ENCODE peak calls at places on chromosomes 6 and 20, in six cellular contexts. T is Right ventricle myocardium superior; Y is activated CD4-positive, CD25-positive, alpha-beta regulatory T cell treated with anti-CD3 and anti-CD28 coated beads, Interleukin-2, amount 50 U/mL, for 72 hours; Z is hepatic stellate cell; U is SHP77; H is Caki2. E is an unnamed sample.

GRCh38 chr6:32967151-32968091 is 973 bp upstream of the BRD2 start:
- DNase-seq in T (no peak), Y (no peak), Z (no peak), U (peak), H (peak), E (no peak)

GRCh38 chr20:58555078-58555765 is 40.0 kb upstream of the APCDD1L start:
- DNase-seq in T (no peak), U (no peak), Y (no peak), H (peak), Z (peak), E (peak)

GRCh38 chr20:38181971-38182370 is 16.9 kb upstream of the TGM2 start:
- DNase-seq in T (no peak), Y (no peak), U (no peak), Z (no peak), H (no peak), E (no peak)

GRCh38 chr6:63636516-63636968 is 940 bp downstream of the PHF3 start:
- DNase-seq in T (peak), Y (peak), U (peak), Z (peak), H (peak), E (peak)

GRCh38 chr6:47701374-47701773 is 3.0 kb downstream of the ADGRF4 start:
- DNase-seq in H (peak), T (no peak), U (no peak), Z (no peak), Y (no peak), E (no peak)

GRCh38 chr6:133764011-133764812 is 124.7 kb upstream of the TCF21 start:
- DNase-seq in T (no peak), H (no peak), U (no peak), Z (peak), Y (no peak), E (peak)

GRCh38 chr20:37443596-37443995 is 77.5 kb upstream of the NNAT start:
- DNase-seq in H (no peak), Y (peak), T (no peak), Z (no peak), U (no peak), E (no peak)

GRCh38 chr20:32560989-32561830 is 23.9 kb downstream of the NOL4L start:
- DNase-seq in H (no peak), Y (no peak), T (no peak), U (no peak), Z (no peak), E (peak)

GRCh38 chr6:30463651-30464618 is 25.4 kb upstream of the HLA-E start:
- DNase-seq in H (no peak), Y (peak), U (no peak), Z (peak), T (peak), E (peak)

GRCh38 chr20:64168381-64169088 is 4.3 kb downstream of the MYT1 start:
- DNase-seq in H (no peak), Y (no peak), T (peak), Z (no peak), U (no peak), E (no peak)

GRCh38 chr20:6152777-6153176 is 29.9 kb upstream of the FERMT1 start:
- DNase-seq in T (no peak), Y (no peak), Z (no peak), H (no peak), U (no peak), E (no peak)

GRCh38 chr6:85966859-85967258 is 324.2 kb upstream of the SYNCRIP start:
- DNase-seq in H (no peak), T (no peak), Z (no peak), U (no peak), Y (no peak), E (no peak)

GRCh38 chr6:144639654-144640053 is 354.5 kb downstream of the UTRN start:
- DNase-seq in T (no peak), Z (no peak), H (no peak), U (no peak), Y (no peak), E (no peak)

GRCh38 chr20:54794110-54794509 is 318.7 kb downstream of the DOK5 start:
- DNase-seq in U (no peak), Z (no peak), H (no peak), Y (no peak), T (no peak), E (no peak)

GRCh38 chr6:167401525-167402194 is 76.8 kb downstream of the TTLL2 start:
- DNase-seq in Y (no peak), H (no peak), U (peak), Z (no peak), T (no peak), E (no peak)

GRCh38 chr6:48098923-48099322 is 12.1 kb downstream of the PTCHD4 start:
- DNase-seq in Y (no peak), U (no peak), T (no peak), H (no peak), Z (no peak), E (peak)

GRCh38 chr20:46343358-46344357 is 35.4 kb upstream of the CDH22 start:
- DNase-seq in H (no peak), T (no peak), Z (no peak), U (no peak), Y (no peak), E (no peak)

GRCh38 chr20:31652917-31653385 is 15.2 kb downstream of the COX4I2 start:
- DNase-seq in U (no peak), T (peak), H (no peak), Z (no peak), Y (no peak), E (peak)

GRCh38 chr20:62501801-62502495 is 26.2 kb upstream of the GATA5 start:
- DNase-seq in H (peak), U (no peak), Z (no peak), Y (peak), T (no peak), E (no peak)

GRCh38 chr6:159100011-159100788 is 55.4 kb upstream of the TAGAP start:
- DNase-seq in Y (no peak), Z (no peak), T (no peak), H (no peak), U (no peak), E (peak)

GRCh38 chr6:135493218-135493961 is 4.2 kb downstream of the AHI1 start:
- DNase-seq in Y (no peak), H (no peak), Z (peak), U (no peak), T (no peak), E (no peak)

GRCh38 chr20:32474967-32475819 is 109.9 kb downstream of the NOL4L start:
- DNase-seq in Y (no peak), H (peak), T (peak), Z (peak), U (no peak), E (peak)

E was measured in AG20443.